ENCODE peak calls at places on chromosomes 5 and 9, in ten cellular contexts. T is Calu3; R is NCI-H460; A is CD14-positive monocyte; W is stimulated activated CD8-positive, alpha-beta memory T cell treated with anti-CD3 and anti-CD28 coated beads, Interleukin-2, amount 100 ng/mL, for 48 hours; N is NCI-H748 treated with DMSO at 0.1 percent for 48 hours; X is left kidney; K is stimulated activated CD4-positive, alpha-beta T cell treated with anti-CD3 and anti-CD28 coated beads, Interleukin-4, amount 100 ng/mL, for 48 hours; B is NCI-H1436; L is CD8-positive, alpha-beta T cell. C is an unnamed sample.

GRCh38 chr5:141732417-141732816 is 50.4 kb upstream of the ARAP3 start:
- DNase-seq in T (no peak), R (no peak), A (no peak), W (no peak), N (no peak), X (no peak), K (no peak), B (peak), L (no peak), C (no peak)

GRCh38 chr5:68110264-68110663 is 105.3 kb upstream of the PIK3R1 start:
- DNase-seq in T (peak), R (no peak), A (no peak), W (no peak), N (peak), X (no peak), K (no peak), B (no peak), L (no peak), C (no peak)

GRCh38 chr5:39370555-39371366 is 6.5 kb upstream of the C9 start:
- DNase-seq in T (no peak), R (no peak), A (no peak), W (no peak), N (no peak), X (peak), K (no peak), B (no peak), L (no peak), C (no peak)

GRCh38 chr9:33817327-33818166 is 587 bp downstream of the UBE2R2 start:
- DNase-seq in T (peak), R (peak), A (peak), W (peak), N (no peak), X (peak), K (peak), B (peak), L (peak), C (peak)

GRCh38 chr5:963673-964531 is 44.7 kb upstream of the NKD2 start:
- DNase-seq in T (no peak), R (no peak), A (no peak), W (no peak), N (no peak), X (peak), K (peak), B (no peak), L (peak), C (no peak)

GRCh38 chr5:32193591-32193990 is 19.5 kb upstream of the GOLPH3 start:
- DNase-seq in T (peak), R (peak), A (peak), W (no peak), N (peak), X (peak), K (no peak), B (peak), L (no peak), C (no peak)

GRCh38 chr5:157351386-157352089 is 85.6 kb downstream of the CYFIP2 start:
- DNase-seq in T (no peak), R (no peak), A (no peak), W (no peak), N (no peak), X (peak), K (no peak), B (no peak), L (no peak), C (no peak)

GRCh38 chr9:89022071-89022721 is 30.9 kb downstream of the S1PR3 start:
- DNase-seq in T (peak), R (no peak), A (no peak), W (no peak), N (no peak), X (peak), K (no peak), B (no peak), L (no peak), C (no peak)

GRCh38 chr5:72790188-72790587 is 26.3 kb upstream of the TNPO1 start:
- DNase-seq in T (no peak), R (no peak), A (no peak), W (no peak), N (no peak), X (no peak), K (no peak), B (no peak), L (no peak), C (no peak)

GRCh38 chr5:144065766-144066165 is 104.7 kb downstream of the YIPF5 start:
- DNase-seq in T (no peak), R (no peak), A (no peak), W (no peak), N (no peak), X (no peak), K (no peak), B (no peak), L (no peak), C (no peak)